ENCODE peak calls at places on chromosomes 12 and 14, in seven cellular contexts. S, N, W, T, B, P and C are unnamed samples.

GRCh38 chr12:93127107-93127560 is 198.0 kb upstream of the EEA1 start:
- DNase-seq in W (peak; percentile 66), P (peak; percentile 75), S (no peak), T (no peak), B (no peak), N (no peak), C (no peak)

GRCh38 chr14:85601246-85601645 is 71.3 kb downstream of the FLRT2 start:
- DNase-seq in W (no peak), P (no peak), S (no peak), N (no peak), T (no peak), B (no peak), C (no peak)

GRCh38 chr14:23033801-23034497 is 751 bp downstream of the PSMB5 start:
- DNase-seq in P (no peak), B (no peak), S (no peak), T (no peak), W (no peak), N (no peak), C (no peak)

GRCh38 chr14:86777950-86778602 is 1214.9 kb downstream of the GALC start:
- DNase-seq in S (no peak), T (no peak), W (no peak), B (no peak), P (no peak), N (no peak), C (no peak)

GRCh38 chr14:68574906-68575305 is 218.0 kb downstream of the ZFP36L1 start:
- DNase-seq in T (no peak), S (no peak), P (no peak), W (no peak), B (no peak), N (no peak), C (no peak)

GRCh38 chr14:70894868-70895267 is 12.4 kb upstream of the PCNX1 start:
- DNase-seq in W (no peak), B (no peak), T (no peak), N (no peak), P (no peak), S (no peak), C (no peak)

GRCh38 chr12:20184514-20184913 is 183.8 kb upstream of the PDE3A start:
- DNase-seq in P (no peak), W (no peak), S (no peak), N (no peak), T (no peak), B (no peak), C (no peak)

GRCh38 chr14:60668431-60669112 is 19.3 kb upstream of the SIX1 start:
- DNase-seq in P (no peak), B (no peak), W (no peak), N (no peak), S (no peak), T (no peak), C (no peak)

GRCh38 chr12:32083489-32083888 is 23.2 kb upstream of the BICD1 start:
- DNase-seq in B (no peak), W (no peak), P (no peak), T (no peak), S (no peak), N (no peak), C (no peak)

GRCh38 chr12:53631721-53632120 is 5.5 kb upstream of the ATF7 start:
- DNase-seq in T (no peak), N (no peak), P (no peak), S (no peak), W (no peak), B (peak; percentile 26), C (no peak)

GRCh38 chr14:36662543-36663403 is 1.1 kb downstream of the PAX9 start:
- DNase-seq in T (no peak), N (no peak), P (no peak), S (no peak), W (no peak), B (no peak), C (no peak)
- TF ChIP-seq CTCF in T (no peak), N (no peak), P (no peak), S (no peak), W (no peak), B (no peak), C (no peak)

GRCh38 chr12:51837286-51837685 is 11.2 kb downstream of the FIGNL2 start:
- DNase-seq in B (no peak), T (no peak), N (no peak), S (no peak), P (no peak), W (no peak), C (no peak)
- H3K4me1 ChIP-seq in B (peaks cover 8% of the 10 kb centered on the region), T (no peaks in the 10 kb centered on the region), N (peaks cover 10% of the 10 kb centered on the region), S (no peaks in the 10 kb centered on the region), P (peaks cover 13% of the 10 kb centered on the region), W (no peaks in the 10 kb centered on the region), C (peaks cover 4% of the 10 kb centered on the region)

DNA sequence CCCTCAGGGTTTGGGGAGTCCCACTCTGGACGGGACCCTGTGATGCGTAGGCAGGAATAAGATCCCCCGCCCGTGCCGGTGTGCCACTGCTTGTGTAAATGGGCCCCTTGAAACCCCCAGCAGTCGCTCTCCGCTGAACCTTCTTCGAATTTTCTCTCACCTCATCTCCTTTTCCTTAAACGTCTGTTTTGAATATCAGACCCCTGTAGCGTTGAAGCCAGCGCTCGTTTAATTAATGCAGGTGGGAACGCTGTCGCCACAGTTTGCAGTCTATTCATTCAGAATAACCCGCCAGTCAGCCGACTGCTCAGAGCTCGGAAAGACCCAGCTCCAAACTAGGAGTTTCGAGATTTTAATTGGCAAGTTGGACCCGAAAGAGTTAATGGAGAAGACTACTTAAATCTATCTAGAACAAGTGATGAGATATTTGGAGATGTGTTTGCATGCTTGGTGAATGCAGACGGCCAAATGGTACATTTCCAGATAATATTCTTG is 696 bp upstream of the PPP2R5E start:
- DNase-seq in W (no peak), T (no peak), P (no peak), S (no peak), B (no peak), N (no peak), C (no peak)
- TF ChIP-seq POLR2A in W (no peak), T (no peak), P (no peak), S (no peak), B (no peak), N (no peak), C (no peak)

GRCh38 chr12:123389560-123390351 is 5.8 kb downstream of the KMT5A start:
- DNase-seq in W (peak; percentile 82), N (peak; percentile 90), P (peak; percentile 75), B (no peak), S (peak; percentile 67), T (no peak), C (peak; percentile 83)

GRCh38 chr12:123388948-123389559 is 5.1 kb downstream of the KMT5A start:
- DNase-seq in B (no peak), T (no peak), N (no peak), S (no peak), W (no peak), P (no peak), C (peak; percentile 52)

GRCh38 chr12:123387508-123388217 is 3.7 kb downstream of the KMT5A start:
- DNase-seq in P (no peak), B (no peak), T (no peak), W (no peak), S (no peak), N (no peak), C (no peak)

GRCh38 chr12:123390415-123391093 is 6.6 kb downstream of the KMT5A start:
- DNase-seq in P (no peak), B (no peak), W (no peak), S (no peak), N (no peak), T (no peak), C (no peak)

DNA sequence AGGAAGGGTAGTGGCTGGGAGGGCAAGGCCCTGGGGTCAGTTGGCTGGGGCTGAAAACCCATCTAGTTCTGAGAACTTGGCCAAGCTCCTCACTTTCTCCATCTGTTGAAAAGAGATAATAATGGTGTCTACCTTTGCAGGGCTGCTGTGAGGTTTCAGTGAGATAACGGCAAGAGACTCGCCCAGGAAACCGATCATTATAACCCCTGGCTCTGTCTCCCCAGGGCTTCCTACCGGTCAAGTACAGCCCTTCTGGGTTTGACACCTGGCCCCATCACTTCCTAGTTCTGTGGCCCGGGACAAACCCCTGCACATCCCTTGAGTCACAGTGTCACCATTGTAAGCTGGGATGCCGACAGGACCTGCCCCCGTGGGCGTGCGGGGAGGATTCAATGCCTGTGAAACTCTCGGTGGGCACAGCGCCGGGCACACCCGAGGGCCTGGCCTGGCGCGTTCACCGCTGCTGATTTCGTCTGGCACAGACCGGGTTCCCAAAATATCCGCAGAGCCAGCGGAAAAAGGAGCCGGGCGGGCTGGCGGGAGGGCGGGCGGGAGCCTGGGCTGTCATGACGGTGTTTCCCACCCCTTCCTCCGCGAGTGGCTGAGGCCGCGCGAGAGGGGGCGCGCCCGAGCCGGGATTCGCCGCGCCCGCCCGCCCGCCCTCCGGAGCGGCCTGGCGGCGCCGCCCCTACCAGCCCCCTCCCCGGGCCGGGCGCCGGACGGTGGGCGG is 4.5 kb downstream of the KMT5A start:
- DNase-seq in P (peak; percentile 88), W (peak; percentile 77), N (peak; percentile 95), T (peak; percentile 69), B (peak; percentile 94), S (peak; percentile 80), C (peak; percentile 67)
- TF ChIP-seq CTCF in P (peak; percentile 9), W (no peak), N (peak; percentile 50), T (no peak), B (no peak), S (no peak), C (no peak)

GRCh38 chr12:120229071-120229582 is 28.2 kb upstream of the RPLP0 start:
- DNase-seq in S (no peak), T (no peak), B (no peak), W (peak; percentile 49), P (no peak), N (no peak), C (peak; percentile 70)

GRCh38 chr12:120225852-120226640 is 25.1 kb upstream of the RPLP0 start:
- DNase-seq in T (no peak), N (peak; percentile 90), P (no peak), B (no peak), W (peak; percentile 58), S (peak; percentile 74), C (peak; percentile 85)

GRCh38 chr12:120228041-120228290 is 27.1 kb upstream of the RPLP0 start:
- DNase-seq in N (no peak), B (no peak), T (no peak), W (no peak), P (no peak), S (no peak), C (no peak)

GRCh38 chr12:120228291-120229070 is 27.6 kb upstream of the RPLP0 start:
- DNase-seq in N (peak; percentile 96), B (no peak), S (peak; percentile 90), T (peak; percentile 75), P (peak; percentile 89), W (peak; percentile 87), C (peak; percentile 77)

GRCh38 chr12:120227233-120228040 is 26.5 kb upstream of the RPLP0 start:
- DNase-seq in S (no peak), W (no peak), N (no peak), P (no peak), T (no peak), B (no peak), C (no peak)
- H3K4me1 ChIP-seq in S (peaks cover 88% of the 10 kb centered on the region), W (peaks cover 76% of the 10 kb centered on the region), N (peaks cover 86% of the 10 kb centered on the region), P (peaks cover 68% of the 10 kb centered on the region), T (peaks cover 54% of the 10 kb centered on the region), B (peaks cover 91% of the 10 kb centered on the region), C (peaks cover 51% of the 10 kb centered on the region)

DNA sequence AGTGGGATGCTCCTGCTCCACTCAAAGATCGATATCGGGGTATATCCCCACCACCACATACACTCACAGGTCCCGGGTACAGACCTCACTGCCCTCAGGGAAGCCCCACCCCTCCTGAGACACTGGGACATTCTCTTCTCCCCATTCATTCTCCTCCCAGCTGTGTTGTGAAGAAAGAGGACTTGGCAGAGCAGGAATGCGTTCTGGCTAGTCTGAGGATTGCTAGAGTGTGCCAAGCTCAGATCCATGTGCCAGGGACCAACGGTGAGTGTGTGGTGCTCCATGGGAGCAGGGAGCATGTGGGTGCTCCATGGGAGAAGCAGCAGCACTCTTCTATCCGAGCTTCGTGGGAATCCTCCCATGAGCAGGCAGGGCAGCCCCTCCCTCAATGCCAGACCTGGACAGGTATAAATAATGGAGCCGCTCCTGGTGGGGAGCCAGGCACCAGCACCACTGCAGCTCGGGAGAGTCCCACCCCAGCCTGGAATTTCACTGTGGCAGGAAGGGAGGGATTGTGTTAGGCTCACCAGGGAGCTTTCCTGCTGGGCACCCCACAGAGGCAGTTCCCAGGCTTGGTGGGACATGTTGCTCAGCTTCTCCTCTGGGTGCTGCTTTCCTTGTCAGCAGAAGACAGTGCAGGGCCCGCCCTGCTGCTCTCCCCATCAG is 2.3 kb upstream of the KRT5 start:
- DNase-seq in S (no peak), T (peak; percentile 93), W (no peak), B (peak; percentile 82), N (no peak), P (no peak), C (peak; percentile 9)
- TF ChIP-seq POLR2A in S (no peak), T (no peak), W (no peak), B (no peak), N (no peak), P (no peak), C (no peak)